ENCODE peak calls at places on chromosomes 5 and 9, in four cellular contexts. D is T-helper 2 cell, C is tibial artery, Q is H54. I is an unnamed sample.

GRCh38 chr9:34983209-34983608 is 6.3 kb upstream of the DNAJB5 start:
- DNase-seq in D (no peak), C (no peak), Q (no peak), I (peak; percentile 36)

GRCh38 chr9:19471737-19472648 is 63.2 kb downstream of the ACER2 start:
- DNase-seq in D (no peak), C (peak; percentile 47), Q (peak; percentile 56), I (peak; percentile 15)

GRCh38 chr9:2355594-2355993 is 266.0 kb upstream of the VLDLR start:
- DNase-seq in D (no peak), C (no peak), Q (no peak), I (no peak)

GRCh38 chr5:33769968-33770367 is 121.8 kb downstream of the ADAMTS12 start:
- DNase-seq in D (no peak), C (no peak), Q (no peak), I (no peak)

GRCh38 chr9:132996526-132996925 is 18.0 kb downstream of the GFI1B start:
- DNase-seq in D (no peak), C (peak; percentile 0), Q (no peak), I (no peak)

GRCh38 chr5:14254686-14255085 is 111.5 kb downstream of the TRIO start:
- DNase-seq in D (no peak), C (no peak), Q (no peak), I (no peak)

GRCh38 chr5:125232779-125233230 is 486.4 kb upstream of the ZNF608 start:
- DNase-seq in D (no peak), C (no peak), Q (no peak), I (no peak)

GRCh38 chr9:82934949-82935348 is 128.0 kb downstream of the RASEF start:
- DNase-seq in D (no peak), C (no peak), Q (peak; percentile 17), I (no peak)

GRCh38 chr5:82018462-82018861 is 46.6 kb downstream of the ATG10 start:
- DNase-seq in D (no peak), C (no peak), Q (no peak), I (no peak)

GRCh38 chr9:79700607-79701330 is 129.0 kb downstream of the TLE4 start:
- DNase-seq in D (no peak), C (no peak), Q (no peak), I (no peak)

GRCh38 chr9:114155967-114156294 is 594 bp downstream of the COL27A1 start:
- DNase-seq in D (no peak), C (no peak), Q (no peak), I (no peak)

GRCh38 chr5:82406200-82406773 is 128.1 kb upstream of the RPS23 start:
- DNase-seq in D (no peak), C (no peak), Q (no peak), I (no peak)

GRCh38 chr9:131179561-131180219 is 54.3 kb downstream of the NUP214 start:
- DNase-seq in D (no peak), C (no peak), Q (no peak), I (no peak)